ENCODE peak calls at places on chromosomes 7 and 10, in six cellular contexts. L is K562, N is WERI-Rb-1, E is epithelial cell of proximal tubule, Z is fibroblast of lung, M is NT2/D1. F is an unnamed sample.
A peak's percentile ranks its signal among the peaks of the same experiment; 100 is the strongest.

GRCh38 chr10:7233259-7233991 is 177.4 kb downstream of the SFMBT2 start:
- DNase-seq in L (peak; percentile 55), N (no peak), E (no peak), Z (no peak), M (no peak), F (no peak)

GRCh38 chr7:125130173-125130572 is 200.5 kb upstream of the POT1 start:
- DNase-seq in L (no peak), N (no peak), E (no peak), Z (no peak), M (no peak), F (no peak)

GRCh38 chr10:50853557-50853956 is 31.9 kb downstream of the A1CF start:
- DNase-seq in L (no peak), N (no peak), E (no peak), Z (no peak), M (no peak), F (no peak)

GRCh38 chr7:108000875-108001758 is 1.8 kb downstream of the LAMB1 start:
- DNase-seq in L (no peak), N (peak; percentile 74), E (no peak), Z (peak; percentile 58), M (no peak), F (no peak)

GRCh38 chr10:50605280-50606270 is 18.2 kb downstream of the SGMS1 start:
- DNase-seq in L (no peak), N (no peak), E (no peak), Z (peak; percentile 95), M (no peak), F (peak; percentile 73)

GRCh38 chr7:117322741-117323584 is at the start of gene WNT2:
- DNase-seq in L (no peak), N (no peak), E (no peak), Z (peak; percentile 62), M (no peak), F (peak; percentile 5)

GRCh38 chr7:150586778-150587152 is 19.6 kb downstream of the GIMAP4 start:
- DNase-seq in L (no peak), N (no peak), E (no peak), Z (no peak), M (no peak), F (no peak)

GRCh38 chr7:41478187-41478586 is 224.7 kb downstream of the INHBA start:
- DNase-seq in L (no peak), N (no peak), E (no peak), Z (no peak), M (no peak), F (no peak)

GRCh38 chr7:24907311-24907886 is 72.6 kb downstream of the OSBPL3 start:
- DNase-seq in L (peak; percentile 56), N (no peak), E (peak; percentile 63), Z (peak; percentile 40), M (no peak), F (peak; percentile 68)

GRCh38 chr10:110923856-110924493 is 4.6 kb downstream of the SHOC2 start:
- DNase-seq in L (no peak), N (no peak), E (no peak), Z (no peak), M (no peak), F (peak; percentile 64)

GRCh38 chr7:1953199-1954190 is 279.2 kb downstream of the MAD1L1 start:
- DNase-seq in L (no peak), N (no peak), E (no peak), Z (no peak), M (no peak), F (no peak)

DNA sequence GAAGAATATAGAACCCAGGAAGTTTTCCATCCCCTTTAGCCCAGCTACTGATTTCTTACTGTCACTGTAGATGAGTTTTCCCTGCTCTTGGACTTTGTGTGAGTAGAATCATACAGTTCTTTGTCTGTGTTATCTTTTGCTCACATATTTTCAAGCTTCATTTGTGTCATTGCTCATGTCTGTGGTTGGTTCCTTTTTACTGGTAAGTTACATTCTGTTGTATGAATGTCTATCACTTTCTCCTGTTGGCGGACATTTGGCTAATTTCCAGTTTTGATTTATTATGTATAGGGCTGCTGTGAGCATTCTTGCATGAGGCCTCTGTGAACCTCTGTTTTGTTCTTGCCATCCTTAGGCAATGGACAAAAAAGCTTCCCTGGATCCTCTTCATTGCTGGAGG is 5.3 kb downstream of the GLRX3 start:
- DNase-seq in L (peak; percentile 28), N (no peak), E (no peak), Z (peak; percentile 21), M (no peak), F (peak; percentile 33)
- H3K4me3 ChIP-seq in L (no peak overlapping the region), N (no peak overlapping the region), E (no peak overlapping the region), Z (no peak overlapping the region), M (no peak overlapping the region), F (peak overlapping the region; percentile 4)

GRCh38 chr10:118035358-118036031 is 11.2 kb downstream of the RAB11FIP2 start:
- DNase-seq in L (no peak), N (no peak), E (no peak), Z (peak; percentile 2), M (no peak), F (no peak)

GRCh38 chr10:118032564-118032963 is 14.2 kb downstream of the RAB11FIP2 start:
- DNase-seq in L (no peak), N (no peak), E (no peak), Z (no peak), M (no peak), F (no peak)

GRCh38 chr10:118033905-118034304 is 12.8 kb downstream of the RAB11FIP2 start:
- DNase-seq in L (no peak), N (no peak), E (no peak), Z (peak; percentile 84), M (no peak), F (no peak)

GRCh38 chr10:118036281-118036875 is 10.4 kb downstream of the RAB11FIP2 start:
- DNase-seq in L (no peak), N (no peak), E (no peak), Z (no peak), M (no peak), F (no peak)

GRCh38 chr10:118034755-118035154 is 12.0 kb downstream of the RAB11FIP2 start:
- DNase-seq in L (no peak), N (no peak), E (no peak), Z (peak; percentile 33), M (no peak), F (no peak)
- H3K4me3 ChIP-seq in L (no peak overlapping the region), N (no peak overlapping the region), E (no peak overlapping the region), Z (no peak overlapping the region), M (no peak overlapping the region), F (no peak overlapping the region)

GRCh38 chr10:132020456-132020855 is 38.7 kb upstream of the BNIP3 start:
- DNase-seq in L (no peak), N (no peak), E (no peak), Z (no peak), M (no peak), F (no peak)

GRCh38 chr10:132021504-132022143 is 39.9 kb upstream of the BNIP3 start:
- DNase-seq in L (no peak), N (no peak), E (no peak), Z (no peak), M (no peak), F (no peak)

GRCh38 chr10:132022241-132022640 is 40.5 kb upstream of the BNIP3 start:
- DNase-seq in L (no peak), N (no peak), E (no peak), Z (no peak), M (no peak), F (no peak)

GRCh38 chr10:132021046-132021445 is 39.3 kb upstream of the BNIP3 start:
- DNase-seq in L (no peak), N (no peak), E (no peak), Z (no peak), M (no peak), F (no peak)

DNA sequence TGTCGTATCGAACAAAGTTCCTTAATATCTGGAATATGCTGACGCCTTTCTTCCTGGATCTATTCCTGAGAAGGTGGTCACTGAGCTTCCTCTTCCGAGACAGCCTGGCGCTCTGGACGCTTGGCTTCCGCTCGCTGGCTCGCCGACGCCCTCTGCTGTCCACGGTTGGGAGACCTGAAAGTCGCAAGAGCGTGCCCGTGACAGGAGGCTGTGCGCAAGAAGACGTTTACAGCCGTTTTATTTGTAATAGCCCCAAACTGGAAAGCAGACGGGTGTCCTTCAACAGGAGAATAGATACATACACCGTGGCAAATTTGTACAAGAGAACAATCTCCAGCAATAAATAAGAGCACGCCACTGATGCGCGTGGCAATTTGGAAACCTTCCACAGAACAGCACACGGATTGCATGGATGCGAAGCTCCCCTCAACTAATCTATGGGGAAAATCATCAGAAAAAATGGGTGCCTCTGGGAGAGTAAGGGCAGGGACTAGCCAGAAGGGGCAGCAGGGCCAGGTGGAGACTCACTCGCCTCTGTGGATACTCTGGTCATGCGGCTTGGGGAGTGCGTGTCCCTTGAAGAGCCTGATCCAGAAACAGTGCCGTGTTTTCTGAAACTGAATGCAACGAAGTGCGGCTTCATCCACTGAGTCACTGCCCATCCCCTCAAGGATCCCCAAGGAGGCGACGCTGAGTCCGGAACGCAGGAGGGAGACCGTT is 41.5 kb upstream of the BNIP3 start:
- DNase-seq in L (peak; percentile 75), N (peak; percentile 78), E (no peak), Z (peak; percentile 75), M (no peak), F (peak; percentile 72)
- H3K4me3 ChIP-seq in L (peak overlapping the region; percentile 6), N (no peak overlapping the region), E (peak overlapping the region; percentile 45), Z (peak overlapping the region; percentile 48), M (no peak overlapping the region), F (no peak overlapping the region)

GRCh38 chr7:27160147-27160545 is 3.7 kb upstream of the HOXA7 start:
- DNase-seq in L (no peak), N (no peak), E (no peak), Z (no peak), M (no peak), F (no peak)
- H3K4me3 ChIP-seq in L (no peak overlapping the region), N (no peak overlapping the region), E (peak overlapping the region; percentile 74), Z (no peak overlapping the region), M (peak overlapping the region; percentile 58), F (peak overlapping the region; percentile 60)

GRCh38 chr10:22324413-22324812 is 3.5 kb downstream of the BMI1 start:
- DNase-seq in L (no peak), N (no peak), E (no peak), Z (no peak), M (no peak), F (no peak)
- H3K4me3 ChIP-seq in L (peak overlapping the region; percentile 77), N (no peak overlapping the region), E (peak overlapping the region; percentile 60), Z (peak overlapping the region; percentile 73), M (no peak overlapping the region), F (peak overlapping the region; percentile 70)

DNA sequence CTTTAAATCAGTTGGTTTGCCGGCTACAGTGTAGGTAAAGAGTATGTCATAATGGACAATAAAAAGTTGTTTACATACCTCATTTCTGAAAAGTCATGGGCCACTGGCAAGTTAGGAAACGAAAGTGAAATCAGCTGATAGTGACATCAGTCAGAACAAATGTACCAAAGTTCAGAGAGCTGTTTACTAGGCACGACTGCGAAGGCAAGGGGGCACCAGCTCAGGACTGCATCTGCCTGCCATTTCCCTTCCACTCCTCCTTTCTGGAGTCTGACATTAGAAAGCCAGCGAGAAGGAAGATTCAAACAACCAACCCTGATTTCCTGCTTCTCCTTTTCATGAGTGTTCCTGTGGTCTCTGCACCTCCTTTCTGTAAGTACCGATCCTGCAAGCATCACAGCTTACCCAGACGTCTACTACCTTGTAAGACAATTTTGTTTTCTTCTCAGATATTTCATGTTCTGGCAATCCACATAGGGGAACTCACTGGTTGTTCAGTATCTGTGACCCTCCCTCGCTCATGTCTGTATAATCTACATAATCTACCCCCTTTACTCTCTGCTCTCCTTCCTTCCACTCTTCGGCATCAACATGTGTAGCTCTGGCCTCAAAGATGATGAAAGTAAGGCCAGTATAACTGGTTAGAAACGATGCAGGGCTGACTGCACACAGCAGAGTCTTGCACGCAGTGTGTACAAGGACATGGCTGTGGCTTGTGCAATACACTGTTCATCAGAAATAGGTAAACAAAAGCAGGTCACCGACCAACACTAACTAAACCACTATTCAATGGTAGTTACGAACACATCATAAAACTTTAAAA is at the start of gene TMEM140:
- DNase-seq in L (peak; percentile 23), N (no peak), E (peak; percentile 79), Z (peak; percentile 86), M (no peak), F (peak; percentile 84)
- H3K4me3 ChIP-seq in L (peak within 1 kb of the TSS; percentile 4), N (no peak within 1 kb of the TSS), E (peak within 1 kb of the TSS; percentile 67), Z (peak within 1 kb of the TSS; percentile 55), M (no peak within 1 kb of the TSS), F (peak within 1 kb of the TSS; percentile 87)